ENCODE peak calls at places on chromosomes 12 and 14, in five cellular contexts. V is HepG2, S is IMR-90, E is K562, P is GM12878. N is an unnamed sample.

GRCh38 chr12:109383240-109383639 is 35.5 kb downstream of the MYO1H start:
- DNase-seq in V (no peak), P (no peak), E (no peak), S (no peak), N (no peak)

GRCh38 chr12:7433276-7433822 is 10.6 kb downstream of the CD163L1 start:
- DNase-seq in E (no peak), S (peak), V (peak), P (no peak), N (no peak)

GRCh38 chr14:60736494-60736893 is 1.9 kb downstream of the MNAT1 start:
- DNase-seq in E (no peak), S (peak), P (no peak), V (peak), N (no peak)

GRCh38 chr12:106255952-106256351 is 8.1 kb upstream of the CKAP4 start:
- DNase-seq in S (no peak), E (no peak), P (no peak), V (no peak), N (no peak)

GRCh38 chr12:51323966-51324895 is at the start of gene BIN2:
- DNase-seq in E (no peak), S (no peak), V (no peak), P (no peak), N (no peak)

GRCh38 chr14:32252030-32252670 is 49.1 kb upstream of the RNU6-8 start:
- DNase-seq in S (peak), P (peak), V (peak), E (peak), N (peak)

GRCh38 chr14:58987601-58988000 is 200.9 kb upstream of the DAAM1 start:
- DNase-seq in V (no peak), S (no peak), E (no peak), P (no peak), N (no peak)

GRCh38 chr14:74014299-74014698 is 4.8 kb downstream of the ENTPD5 start:
- DNase-seq in E (no peak), S (no peak), P (no peak), V (peak), N (no peak)

GRCh38 chr12:96487214-96487613 is 2.2 kb upstream of the CFAP54 start:
- DNase-seq in E (no peak), V (no peak), S (peak), P (no peak), N (no peak)

GRCh38 chr12:111757361-111758119 is 9.2 kb upstream of the ALDH2 start:
- DNase-seq in E (peak), P (no peak), S (peak), V (no peak), N (no peak)

GRCh38 chr12:62908667-62909066 is 26.3 kb downstream of the PPM1H start:
- DNase-seq in E (no peak), S (no peak), P (no peak), V (no peak), N (no peak)

GRCh38 chr14:65239897-65240296 is 137.6 kb upstream of the MAX start:
- DNase-seq in V (no peak), P (no peak), S (no peak), E (no peak), N (no peak)

GRCh38 chr12:92007787-92008186 is 137.9 kb downstream of the BTG1 start:
- DNase-seq in V (no peak), S (no peak), E (no peak), P (no peak), N (no peak)

GRCh38 chr12:46920503-46920902 is 94.7 kb upstream of the SLC38A4 start:
- DNase-seq in V (no peak), E (no peak), P (no peak), S (no peak), N (no peak)

GRCh38 chr14:68796418-68797101 is 3.7 kb upstream of the ZFP36L1 start:
- DNase-seq in S (no peak), P (no peak), E (no peak), V (no peak), N (no peak)

GRCh38 chr12:106942775-106943174 is 12.9 kb upstream of the TMEM263 start:
- DNase-seq in S (no peak), E (peak), P (no peak), V (no peak), N (no peak)

GRCh38 chr14:33786091-33786825 is 164.6 kb downstream of the EGLN3 start:
- DNase-seq in V (no peak), E (no peak), S (no peak), P (no peak), N (no peak)

GRCh38 chr12:60112778-60113177 is 516.9 kb downstream of the SLC16A7 start:
- DNase-seq in V (no peak), E (no peak), S (no peak), P (no peak), N (no peak)

GRCh38 chr12:126676426-126676825 is 1590.5 kb upstream of the TMEM132C start:
- DNase-seq in E (no peak), V (no peak), S (no peak), P (no peak), N (no peak)

GRCh38 chr14:68922886-68923285 is 56.2 kb downstream of the ACTN1 start:
- DNase-seq in E (no peak), V (no peak), S (no peak), P (no peak), N (no peak)

GRCh38 chr14:63652406-63652805 is 10.7 kb upstream of the WDR89 start:
- DNase-seq in V (no peak), S (no peak), E (no peak), P (no peak), N (no peak)

GRCh38 chr12:90407841-90408240 is 547.1 kb downstream of the CCER1 start:
- DNase-seq in V (no peak), E (no peak), P (no peak), S (no peak), N (no peak)

GRCh38 chr14:100622234-100622633 is 35.0 kb upstream of the BEGAIN start:
- DNase-seq in S (no peak), V (no peak), P (no peak), E (no peak), N (peak)

GRCh38 chr14:75578099-75578785 is at the start of gene FLVCR2:
- DNase-seq in P (no peak), V (peak), S (peak), E (peak), N (peak)

GRCh38 chr12:125029756-125030358 is 35.4 kb upstream of the AACS start:
- DNase-seq in P (no peak), S (peak), E (no peak), V (no peak), N (no peak)

GRCh38 chr14:71492346-71492745 is 439.9 kb upstream of the RGS6 start:
- DNase-seq in P (no peak), V (no peak), E (no peak), S (peak), N (no peak)

GRCh38 chr12:69002969-69003368 is 70.0 kb upstream of the CPM start:
- DNase-seq in P (no peak), E (no peak), S (peak), V (no peak), N (no peak)

GRCh38 chr12:69007166-69007857 is 74.3 kb upstream of the CPM start:
- DNase-seq in V (no peak), S (peak), P (no peak), E (no peak), N (no peak)

GRCh38 chr12:69014047-69014446 is 81.1 kb upstream of the CPM start:
- DNase-seq in E (no peak), S (no peak), P (no peak), V (no peak), N (no peak)

GRCh38 chr12:69007858-69008314 is 74.9 kb upstream of the CPM start:
- DNase-seq in E (no peak), V (no peak), P (no peak), S (no peak), N (no peak)

GRCh38 chr12:69008510-69008909 is 75.5 kb upstream of the CPM start:
- DNase-seq in V (no peak), S (peak), P (no peak), E (no peak), N (no peak)
- TF ChIP-seq MXI1 in V (no peak), S (no peak), P (no peak), E (no peak), N (no peak)

GRCh38 chr12:38392584-38393144 is 76.1 kb downstream of the ALG10B start:
- DNase-seq in E (no peak), V (no peak), P (no peak), S (no peak), N (no peak)
- TF ChIP-seq MXI1 in E (no peak), V (no peak), P (no peak), S (no peak), N (no peak)

DNA sequence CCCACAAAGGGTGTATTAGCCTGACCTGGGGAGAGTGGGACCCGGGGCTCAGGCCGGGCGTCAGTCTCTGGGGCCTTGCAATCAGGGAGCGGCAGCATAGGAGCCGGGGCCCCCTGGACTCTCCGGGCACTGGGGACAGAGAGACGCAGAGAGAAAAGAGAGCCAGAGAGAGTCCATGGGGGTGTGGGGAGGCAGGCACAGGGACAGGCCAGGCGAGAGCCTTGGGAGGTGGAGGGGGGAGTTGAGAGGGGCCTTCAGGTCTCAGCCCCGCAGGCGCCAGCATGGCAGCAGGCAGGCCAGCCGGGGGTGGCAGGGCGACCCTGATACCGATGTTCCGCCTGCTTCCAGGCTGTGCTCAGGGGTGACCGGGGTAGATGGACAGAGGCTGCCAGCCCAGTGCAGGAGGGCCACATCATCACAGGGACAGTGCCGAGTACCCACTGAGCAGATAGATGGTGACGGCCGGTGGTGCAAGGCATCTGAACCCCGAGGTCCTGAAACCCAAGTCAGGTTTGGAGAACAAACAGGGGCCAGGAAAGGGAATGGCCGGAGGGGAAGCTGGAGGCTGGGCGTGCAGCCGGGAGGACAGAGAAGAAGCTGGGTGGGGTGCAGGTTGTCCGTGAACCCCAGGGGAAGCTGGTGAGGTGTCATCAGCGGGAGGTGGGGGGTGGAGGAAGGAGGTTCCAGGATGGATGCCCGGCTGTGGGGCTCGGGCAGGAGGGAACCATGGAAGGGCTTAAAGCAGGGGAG is 2.9 kb downstream of the EXOC3L4 start:
- DNase-seq in P (no peak), V (no peak), S (no peak), E (no peak), N (no peak)
- TF ChIP-seq MXI1 in P (no peak), V (no peak), S (no peak), E (no peak), N (no peak)

GRCh38 chr12:99455350-99456037 is 192.1 kb upstream of the GARIN6 start:
- DNase-seq in P (no peak), S (no peak), E (no peak), V (no peak), N (no peak)
- TF ChIP-seq MXI1 in P (no peak), S (no peak), E (no peak), V (no peak), N (no peak)

DNA sequence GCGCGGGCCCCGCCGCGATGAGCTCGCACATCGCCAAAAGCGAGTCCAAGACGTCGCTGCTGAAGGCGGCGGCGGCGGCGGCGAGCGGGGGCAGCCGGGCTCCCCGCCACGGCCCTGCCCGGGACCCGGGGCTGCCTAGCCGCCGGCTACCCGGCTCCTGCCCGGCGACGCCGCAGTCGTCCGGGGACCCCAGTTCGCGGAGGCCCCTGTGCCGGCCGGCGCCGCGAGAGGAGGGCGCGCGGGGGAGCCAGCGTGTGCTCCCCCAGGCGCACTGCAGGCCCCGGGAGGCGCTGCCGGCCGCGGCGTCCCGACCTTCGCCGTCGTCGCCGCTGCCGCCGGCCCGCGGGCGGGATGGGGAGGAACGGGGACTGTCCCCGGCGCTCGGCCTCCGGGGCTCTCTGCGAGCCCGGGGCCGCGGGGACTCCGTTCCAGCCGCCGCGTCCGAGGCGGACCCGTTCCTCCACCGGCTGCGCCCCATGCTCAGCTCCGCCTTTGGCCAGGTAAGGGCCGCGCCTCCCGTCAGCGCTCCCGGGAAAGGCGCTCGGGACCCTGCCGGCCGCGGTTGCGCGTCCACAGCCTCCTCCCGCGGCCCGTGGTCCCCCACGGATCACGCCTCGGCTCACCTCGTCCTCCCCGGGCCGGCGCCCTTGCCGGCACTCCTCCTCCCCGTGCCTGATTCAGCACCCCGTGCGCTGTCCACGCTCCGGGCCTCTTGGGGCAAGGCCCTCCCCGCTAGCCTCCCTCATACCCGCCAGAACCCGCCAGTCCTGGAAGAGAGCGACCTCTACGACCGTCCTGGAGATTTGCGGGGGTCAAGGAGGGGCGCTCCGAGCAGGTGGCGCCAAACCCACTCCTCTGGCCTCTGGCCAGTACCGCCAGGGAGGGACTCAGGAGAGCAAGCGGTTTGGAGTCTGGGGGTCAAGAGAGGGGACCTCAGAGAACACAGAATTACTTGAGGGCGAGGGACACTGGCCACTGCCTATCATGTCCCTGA is 711 bp downstream of the CABP1 start:
- DNase-seq in V (peak), S (peak), P (no peak), E (peak), N (peak)
- TF ChIP-seq MXI1 in V (no peak), S (peak), P (no peak), E (no peak), N (no peak)